ENCODE peak calls at places on chromosomes 13 and 19, in seven cellular contexts. R is transverse colon, P is Peyer's patch, W is IMR-90, L is adrenal gland, Z is lower leg skin, F is stomach. B is an unnamed sample.
A peak's percentile ranks its signal among the peaks of the same experiment; 100 is the strongest.

GRCh38 chr13:109357751-109358150 is 428.6 kb downstream of the IRS2 start:
- DNase-seq in R (no peak), P (no peak), W (peak; percentile 74), L (no peak), Z (no peak), F (no peak), B (no peak)

GRCh38 chr19:10207026-10207425 is 12.3 kb upstream of the DNMT1 start:
- DNase-seq in R (no peak), P (no peak), W (no peak), L (no peak), Z (no peak), F (no peak), B (no peak)

GRCh38 chr19:17240855-17241399 is 4.8 kb downstream of the NR2F6 start:
- DNase-seq in R (no peak), P (no peak), W (no peak), L (no peak), Z (no peak), F (no peak), B (no peak)

GRCh38 chr13:40313269-40314200 is 352.9 kb downstream of the FOXO1 start:
- DNase-seq in R (no peak), P (no peak), W (no peak), L (no peak), Z (no peak), F (no peak), B (no peak)

GRCh38 chr13:63737418-63737817 is 2321.8 kb upstream of the PCDH20 start:
- DNase-seq in R (no peak), P (no peak), W (no peak), L (no peak), Z (no peak), F (no peak), B (no peak)

GRCh38 chr19:51292971-51293370 is 18.5 kb upstream of the IGLON5 start:
- DNase-seq in R (no peak), P (no peak), W (no peak), L (no peak), Z (peak; percentile 53), F (no peak), B (no peak)

GRCh38 chr19:5354403-5354802 is 13.8 kb upstream of the PTPRS start:
- DNase-seq in R (no peak), P (no peak), W (no peak), L (no peak), Z (no peak), F (no peak), B (no peak)

GRCh38 chr13:111095911-111096501 is 19.1 kb upstream of the ARHGEF7 start:
- DNase-seq in R (no peak), P (no peak), W (no peak), L (no peak), Z (no peak), F (no peak), B (no peak)

GRCh38 chr13:27967203-27967735 is 1.8 kb downstream of the CDX2 start:
- DNase-seq in R (no peak), P (no peak), W (no peak), L (no peak), Z (peak; percentile 68), F (peak; percentile 23), B (no peak)

GRCh38 chr19:44111910-44112463 is 1.2 kb upstream of the ZNF225 start:
- DNase-seq in R (no peak), P (no peak), W (peak; percentile 92), L (peak; percentile 17), Z (no peak), F (no peak), B (peak; percentile 9)

GRCh38 chr13:20340136-20340758 is 108.1 kb upstream of the GJB6 start:
- DNase-seq in R (no peak), P (no peak), W (no peak), L (no peak), Z (peak; percentile 61), F (no peak), B (no peak)

GRCh38 chr19:44512326-44513298 is 12.3 kb upstream of the ZNF180 start:
- DNase-seq in R (peak; percentile 14), P (peak; percentile 64), W (peak; percentile 58), L (no peak), Z (peak; percentile 65), F (no peak), B (peak; percentile 69)

GRCh38 chr19:47446534-47447469 is 24.9 kb downstream of the SLC8A2 start:
- DNase-seq in R (peak; percentile 32), P (no peak), W (no peak), L (no peak), Z (no peak), F (peak; percentile 27), B (no peak)

DNA sequence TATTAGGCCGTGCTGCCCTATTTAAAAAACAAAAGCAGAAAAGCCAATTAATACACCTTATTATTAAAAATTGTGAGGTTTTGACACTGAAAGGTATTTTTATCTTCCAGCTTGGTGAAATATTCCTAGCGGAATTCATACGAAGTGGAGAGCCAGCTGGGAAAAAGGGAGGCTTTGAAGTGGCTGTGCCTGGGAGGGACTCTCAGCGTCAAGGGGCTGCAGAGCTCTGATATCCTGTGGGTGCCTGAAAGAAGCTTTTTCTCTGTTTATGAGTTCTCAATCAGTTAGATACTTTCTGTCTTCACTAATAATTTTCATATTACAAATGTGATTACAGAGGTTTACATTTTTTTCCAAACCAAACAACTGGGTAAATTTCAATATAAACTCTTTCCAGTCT is 140.2 kb upstream of the MIR17HG start:
- DNase-seq in R (no peak), P (no peak), W (no peak), L (no peak), Z (no peak), F (no peak), B (no peak)
- TF ChIP-seq POLR2A in R (no peak), P (no peak), W (no peak), L (no peak), Z (no peak), F (no peak), B (no peak)

GRCh38 chr19:19034204-19034624 is 811 bp downstream of the ARMC6 start:
- DNase-seq in R (peak; percentile 78), P (peak; percentile 76), W (peak; percentile 44), L (no peak), Z (no peak), F (peak; percentile 49), B (peak; percentile 84)

GRCh38 chr19:19033176-19033425 is 216 bp downstream of the SUGP2 start:
- DNase-seq in R (no peak), P (no peak), W (no peak), L (no peak), Z (no peak), F (peak; percentile 27), B (no peak)

GRCh38 chr19:19032420-19033175 is 719 bp downstream of the SUGP2 start:
- DNase-seq in R (peak; percentile 65), P (peak; percentile 86), W (peak; percentile 95), L (peak; percentile 87), Z (peak; percentile 94), F (peak; percentile 59), B (peak; percentile 76)

GRCh38 chr19:19028526-19028925 is 4.8 kb downstream of the SUGP2 start:
- DNase-seq in R (no peak), P (no peak), W (no peak), L (no peak), Z (no peak), F (no peak), B (no peak)

DNA sequence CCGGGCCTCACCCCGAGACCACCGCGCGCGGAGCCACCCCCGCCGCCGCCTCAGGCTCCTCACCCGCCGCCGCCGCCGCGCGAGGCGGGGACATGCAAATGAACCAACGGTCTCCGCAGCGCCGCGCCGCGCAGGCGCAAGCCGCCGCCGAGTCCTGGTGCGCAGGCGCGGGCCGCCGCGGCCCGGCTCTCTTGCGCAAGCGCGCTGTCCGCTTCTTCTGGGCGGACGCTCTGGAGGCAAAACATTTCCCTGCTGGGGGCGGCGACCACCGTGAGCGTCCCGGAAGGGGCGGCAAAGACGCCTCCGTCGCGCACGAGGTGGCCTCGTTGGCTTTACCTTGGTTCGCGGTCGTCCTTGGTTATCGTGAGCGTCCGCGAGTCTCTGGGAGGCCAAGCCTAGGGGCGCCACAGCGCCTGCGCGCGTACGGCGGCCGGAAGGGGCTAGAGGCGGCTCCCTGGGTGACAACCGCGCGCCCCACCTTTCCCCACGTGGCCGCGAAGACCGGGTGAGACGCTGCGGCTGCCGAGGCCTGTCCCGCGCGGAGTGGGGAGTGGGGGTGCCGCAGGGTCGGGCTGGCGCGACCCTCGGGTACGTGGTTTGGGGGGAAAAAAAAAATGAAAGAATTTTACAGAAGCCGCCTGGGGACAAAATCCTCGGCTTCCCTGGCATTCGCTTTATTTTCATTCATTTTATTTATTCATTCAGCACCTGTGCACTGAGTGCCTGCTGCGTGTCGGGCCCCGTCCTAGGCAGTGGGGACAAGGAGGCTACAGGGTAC is at the start of the genes ARMC6 and SUGP2:
- DNase-seq in R (peak; percentile 89), P (peak; percentile 94), W (peak; percentile 84), L (peak; percentile 89), Z (peak; percentile 96), F (peak; percentile 88), B (peak; percentile 93)
- TF ChIP-seq POLR2A in R (peak; percentile 51), P (peak; percentile 56), W (peak; percentile 81), L (peak; percentile 43), Z (no peak), F (no peak), B (peak; percentile 49)

GRCh38 chr19:15430526-15431120 is 11.8 kb upstream of the AKAP8L start:
- DNase-seq in R (no peak), P (no peak), W (no peak), L (no peak), Z (no peak), F (no peak), B (no peak)

GRCh38 chr19:15431396-15432017 is 12.7 kb upstream of the AKAP8L start:
- DNase-seq in R (no peak), P (no peak), W (no peak), L (no peak), Z (no peak), F (no peak), B (no peak)

GRCh38 chr19:15432018-15432494 is 13.3 kb upstream of the AKAP8L start:
- DNase-seq in R (no peak), P (no peak), W (no peak), L (no peak), Z (no peak), F (no peak), B (no peak)

GRCh38 chr19:15433519-15434069 is 14.8 kb upstream of the AKAP8L start:
- DNase-seq in R (no peak), P (no peak), W (no peak), L (no peak), Z (no peak), F (no peak), B (peak; percentile 83)

DNA sequence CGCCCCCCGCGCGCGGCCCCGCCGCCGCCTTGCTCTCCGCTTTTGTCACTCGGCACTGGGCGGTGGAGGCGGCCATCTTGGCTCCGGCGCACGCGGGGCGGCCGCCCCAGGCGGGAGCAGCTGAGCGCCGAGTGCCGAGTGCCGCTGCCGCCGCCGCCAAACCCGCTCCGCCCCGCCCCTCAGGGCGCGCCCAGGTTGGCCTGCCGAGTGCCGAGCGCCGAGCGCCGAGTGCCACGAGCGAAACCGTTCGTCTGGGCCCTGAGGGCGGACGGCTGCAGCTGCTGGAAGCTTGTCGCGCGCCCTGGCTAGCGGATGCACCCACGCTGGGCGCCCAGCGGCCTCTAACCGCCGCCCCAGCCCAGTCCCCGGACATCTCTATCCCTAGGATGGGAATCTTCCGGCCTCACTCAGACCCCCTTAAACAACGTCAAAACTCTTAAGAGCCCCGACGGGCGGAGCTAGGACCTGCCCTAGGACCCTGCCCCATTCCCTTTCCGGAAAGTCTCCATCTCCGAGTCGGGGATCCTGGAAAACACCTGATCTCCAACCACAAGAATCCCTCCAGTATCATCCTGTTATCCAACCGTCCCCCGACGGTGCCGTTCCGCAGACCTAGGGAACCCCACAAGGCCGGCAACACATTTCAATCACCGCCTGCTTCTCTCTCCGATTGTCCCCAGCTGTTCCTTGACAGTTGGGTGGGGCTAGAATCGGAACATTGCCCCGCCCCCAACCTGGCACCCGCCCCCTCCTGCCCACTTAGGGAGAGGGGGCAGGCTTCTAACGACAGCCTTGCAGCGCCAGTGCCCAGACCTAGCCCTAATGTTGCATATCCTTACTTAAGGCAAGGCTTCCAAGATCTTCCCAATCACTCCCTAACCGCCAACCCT is 14.1 kb upstream of the AKAP8L start:
- DNase-seq in R (peak; percentile 94), P (peak; percentile 95), W (peak; percentile 87), L (peak; percentile 92), Z (peak; percentile 96), F (peak; percentile 92), B (peak; percentile 97)
- TF ChIP-seq POLR2A in R (no peak), P (no peak), W (peak; percentile 61), L (peak; percentile 22), Z (no peak), F (no peak), B (peak; percentile 58)

GRCh38 chr19:12156254-12157058 is at the start of gene ZNF625:
- DNase-seq in R (peak; percentile 83), P (peak; percentile 88), W (peak; percentile 87), L (peak; percentile 88), Z (peak; percentile 97), F (peak; percentile 83), B (peak; percentile 82)
- TF ChIP-seq POLR2A in R (no peak), P (no peak), W (peak; percentile 52), L (no peak), Z (no peak), F (no peak), B (peak; percentile 83)

B was measured in H54.